ENCODE peak calls at places on chromosomes 2 and 18, in four cellular contexts. T, I, U and W are unnamed samples.

GRCh38 chr2:168935810-168936581 is 34.9 kb downstream of the G6PC2 start:
- DNase-seq in T (no peak), I (no peak), U (no peak), W (no peak)

GRCh38 chr2:181304011-181304844 is 153.0 kb upstream of the ITGA4 start:
- DNase-seq in T (peak; percentile 40), I (no peak), U (no peak), W (no peak)

GRCh38 chr2:238105506-238106338 is 5.6 kb downstream of the ESPNL start:
- DNase-seq in T (no peak), I (no peak), U (peak; percentile 27), W (peak; percentile 30)

GRCh38 chr2:207216454-207216853 is 50.7 kb upstream of the KLF7 start:
- DNase-seq in T (no peak), I (no peak), U (no peak), W (no peak)

GRCh38 chr2:127453392-127454171 is 35.4 kb downstream of the PROC start:
- DNase-seq in T (no peak), I (no peak), U (no peak), W (no peak)

GRCh38 chr18:58205780-58206160 is 161.7 kb downstream of the NEDD4L start:
- DNase-seq in T (no peak), I (no peak), U (no peak), W (no peak)

GRCh38 chr2:8819948-8820347 is 17.5 kb downstream of the KIDINS220 start:
- DNase-seq in T (no peak), I (no peak), U (no peak), W (no peak)

GRCh38 chr18:34158881-34159690 is 65.6 kb downstream of the NOL4 start:
- DNase-seq in T (no peak), I (peak; percentile 30), U (peak; percentile 65), W (peak; percentile 37)

GRCh38 chr2:226272435-226272834 is 527.2 kb downstream of the IRS1 start:
- DNase-seq in T (no peak), I (no peak), U (no peak), W (no peak)

GRCh38 chr18:74373428-74373827 is 57.8 kb downstream of the C18orf63 start:
- DNase-seq in T (peak; percentile 63), I (no peak), U (no peak), W (no peak)

GRCh38 chr18:45402485-45403056 is 212.7 kb upstream of the SLC14A2 start:
- DNase-seq in T (no peak), I (no peak), U (no peak), W (no peak)

GRCh38 chr18:44626807-44627206 is 53.9 kb upstream of the SETBP1 start:
- DNase-seq in T (no peak), I (no peak), U (no peak), W (no peak)

GRCh38 chr2:27940090-27940671 is 49.7 kb downstream of the BABAM2 start:
- DNase-seq in T (no peak), I (no peak), U (no peak), W (no peak)

GRCh38 chr2:152409691-152410597 is 75.0 kb downstream of the FMNL2 start:
- DNase-seq in T (no peak), I (no peak), U (no peak), W (no peak)

GRCh38 chr18:36532394-36532793 is 234.9 kb downstream of the FHOD3 start:
- DNase-seq in T (no peak), I (no peak), U (no peak), W (no peak)

GRCh38 chr2:70111752-70112591 is 24.7 kb downstream of the PCBP1 start:
- DNase-seq in T (no peak), I (no peak), U (no peak), W (no peak)

GRCh38 chr2:70686577-70687460 is 81.2 kb downstream of the ADD2 start:
- DNase-seq in T (peak; percentile 40), I (peak; percentile 79), U (no peak), W (no peak)

GRCh38 chr18:11179959-11180519 is 30.7 kb upstream of the PIEZO2 start:
- DNase-seq in T (no peak), I (no peak), U (no peak), W (no peak)

GRCh38 chr2:120771556-120772208 is 36.0 kb downstream of the GLI2 start:
- DNase-seq in T (no peak), I (peak; percentile 79), U (peak; percentile 6), W (no peak)

GRCh38 chr2:109695290-109695689 is 81.1 kb downstream of the SOWAHC start:
- DNase-seq in T (no peak), I (no peak), U (no peak), W (no peak)

GRCh38 chr18:29251681-29252080 is 1074.8 kb upstream of the CDH2 start:
- DNase-seq in T (no peak), I (no peak), U (no peak), W (no peak)

GRCh38 chr18:28095041-28095440 is 81.9 kb downstream of the CDH2 start:
- DNase-seq in T (no peak), I (no peak), U (no peak), W (no peak)

GRCh38 chr2:230657462-230657861 is 55.2 kb upstream of the CAB39 start:
- DNase-seq in T (no peak), I (no peak), U (no peak), W (no peak)

GRCh38 chr18:74652392-74652988 is 54.8 kb downstream of the ZNF407 start:
- DNase-seq in T (peak; percentile 30), I (no peak), U (no peak), W (no peak)

GRCh38 chr18:57533399-57533884 is 53.1 kb downstream of the FECH start:
- DNase-seq in T (no peak), I (no peak), U (no peak), W (no peak)

GRCh38 chr2:237870754-237871651 is 11.6 kb downstream of the RAMP1 start:
- DNase-seq in T (no peak), I (no peak), U (no peak), W (no peak)

GRCh38 chr2:156540706-156541105 is 104.5 kb downstream of the GPD2 start:
- DNase-seq in T (no peak), I (no peak), U (no peak), W (no peak)

GRCh38 chr2:110678457-110679336 is 834 bp upstream of the BUB1 start:
- DNase-seq in T (peak; percentile 25), I (peak; percentile 31), U (peak; percentile 36), W (peak; percentile 52)

GRCh38 chr2:237629739-237630138 is 2.4 kb downstream of the LRRFIP1 start:
- DNase-seq in T (no peak), I (no peak), U (no peak), W (no peak)

GRCh38 chr2:101149241-101150192 is 1.7 kb downstream of the TBC1D8 start:
- DNase-seq in T (no peak), I (peak; percentile 58), U (no peak), W (no peak)

GRCh38 chr18:63730788-63731187 is 28.0 kb downstream of the SERPINB11 start:
- DNase-seq in T (no peak), I (no peak), U (no peak), W (no peak)